ENCODE peak calls at places on chromosomes 7 and 10, in six cellular contexts. K is activated effector memory CD4-positive, alpha-beta T cell treated with Interleukin-2 at 50 U/mL for 16 hours; O is astrocyte; C is keratinocyte; F is HTR-8/SVneo; J is GM04504. R is an unnamed sample.

GRCh38 chr7:151951672-151952338 is 4.4 kb upstream of the GALNTL5 start:
- DNase-seq in J (no peak), C (no peak), F (no peak), K (no peak), O (no peak), R (no peak)

GRCh38 chr10:78804356-78805032 is 264.3 kb upstream of the ZMIZ1 start:
- DNase-seq in F (no peak), J (no peak), K (no peak), O (no peak), C (no peak), R (peak)

GRCh38 chr7:108413782-108414492 is 42.3 kb downstream of the NRCAM start:
- DNase-seq in K (no peak), J (no peak), F (no peak), C (no peak), O (peak), R (peak)

GRCh38 chr7:3011211-3011852 is 32.3 kb downstream of the CARD11 start:
- DNase-seq in O (no peak), J (no peak), C (no peak), K (no peak), F (no peak), R (no peak)

GRCh38 chr7:1432411-1433082 is 26.7 kb downstream of the MICALL2 start:
- DNase-seq in C (no peak), K (peak), J (peak), F (peak), O (no peak), R (peak)

GRCh38 chr7:8491106-8491505 is 57.7 kb downstream of the NXPH1 start:
- DNase-seq in J (no peak), C (no peak), F (no peak), K (no peak), O (no peak), R (no peak)

GRCh38 chr7:158856883-158857668 is 718 bp downstream of the DYNC2I1 start:
- DNase-seq in K (no peak), F (no peak), C (no peak), O (no peak), J (no peak), R (no peak)

GRCh38 chr7:67593807-67594206 is 597.2 kb downstream of the TYW1 start:
- DNase-seq in F (no peak), K (no peak), C (no peak), O (no peak), J (no peak), R (no peak)

GRCh38 chr10:124612611-124613498 is 131.3 kb downstream of the FAM53B start:
- DNase-seq in J (peak), O (peak), F (no peak), K (no peak), C (no peak), R (peak)

GRCh38 chr10:32143302-32143847 is 87.2 kb upstream of the KIF5B start:
- DNase-seq in J (no peak), F (no peak), C (peak), K (no peak), O (no peak), R (no peak)

GRCh38 chr10:3468919-3469638 is 296.5 kb upstream of the PITRM1 start:
- DNase-seq in K (no peak), O (peak), J (peak), F (peak), C (no peak), R (no peak)

GRCh38 chr10:78905015-78905939 is 163.5 kb upstream of the ZMIZ1 start:
- DNase-seq in K (no peak), C (no peak), O (no peak), J (no peak), F (no peak), R (no peak)

GRCh38 chr10:21173964-21174669 is 277.0 kb upstream of the NEBL start:
- DNase-seq in F (peak), K (no peak), O (no peak), J (no peak), C (no peak), R (peak)

GRCh38 chr7:37942934-37943610 is 22.6 kb downstream of the EPDR1 start:
- DNase-seq in C (no peak), J (no peak), O (peak), K (no peak), F (no peak), R (peak)

GRCh38 chr10:129631011-129631410 is 164.0 kb downstream of the MGMT start:
- DNase-seq in J (no peak), C (no peak), F (no peak), K (no peak), O (no peak), R (no peak)

GRCh38 chr10:52883996-52884871 is 111.7 kb upstream of the MBL2 start:
- DNase-seq in K (no peak), O (peak), J (peak), C (peak), F (peak), R (peak)

GRCh38 chr10:7481382-7481765 is 70.5 kb upstream of the SFMBT2 start:
- DNase-seq in F (no peak), K (no peak), J (no peak), C (no peak), O (no peak), R (no peak)

GRCh38 chr10:51224610-51225230 is 150.4 kb downstream of the PRKG1 start:
- DNase-seq in F (no peak), O (peak), C (no peak), J (peak), K (no peak), R (no peak)

GRCh38 chr10:14293516-14293915 is 37.2 kb downstream of the FRMD4A start:
- DNase-seq in J (no peak), F (no peak), O (no peak), C (no peak), K (no peak), R (no peak)

R was measured in cardiac muscle cell.